ENCODE peak calls at places on chromosomes 5 and 9, in four cellular contexts. One of them, this sample, is unnamed.

GRCh38 chr9:16873131-16873787 is 2.8 kb upstream of the BNC2 start:
- DNase-seq in GM23338: no peak
- DNase-seq in SK-N-SH: no peak
- DNase-seq in K562: no peak
- DNase-seq in this sample: no peak

GRCh38 chr9:136907011-136907914 is 20.9 kb downstream of the TRAF2 start:
- DNase-seq in SK-N-SH: no peak
- DNase-seq in GM23338: no peak
- DNase-seq in K562: no peak
- DNase-seq in this sample: no peak

GRCh38 chr5:40915341-40915926 is 6.1 kb downstream of the C7 start:
- DNase-seq in GM23338: no peak
- DNase-seq in SK-N-SH: no peak
- DNase-seq in K562: no peak
- DNase-seq in this sample: no peak

GRCh38 chr9:106868565-106868964 is 5.6 kb downstream of the ZNF462 start:
- DNase-seq in SK-N-SH: no peak
- DNase-seq in K562: no peak
- DNase-seq in GM23338: no peak
- DNase-seq in this sample: no peak

GRCh38 chr5:23466401-23466886 is 41.0 kb upstream of the PRDM9 start:
- DNase-seq in SK-N-SH: no peak
- DNase-seq in K562: no peak
- DNase-seq in GM23338: no peak
- DNase-seq in this sample: no peak

GRCh38 chr5:154712518-154713437 is 42.4 kb upstream of the LARP1 start:
- DNase-seq in GM23338: peak; percentile 98
- DNase-seq in K562: no peak
- DNase-seq in SK-N-SH: no peak
- DNase-seq in this sample: no peak

GRCh38 chr5:27240791-27241190 is 202.4 kb upstream of the CDH9 start:
- DNase-seq in K562: no peak
- DNase-seq in SK-N-SH: no peak
- DNase-seq in GM23338: no peak
- DNase-seq in this sample: no peak

GRCh38 chr5:122156724-122157325 is 27.5 kb downstream of the ZNF474 start:
- DNase-seq in SK-N-SH: peak; percentile 55
- DNase-seq in K562: peak; percentile 71
- DNase-seq in GM23338: peak; percentile 65
- DNase-seq in this sample: peak; percentile 42

GRCh38 chr5:71658916-71659661 is 60.0 kb upstream of the CARTPT start:
- DNase-seq in GM23338: peak; percentile 28
- DNase-seq in K562: peak; percentile 20
- DNase-seq in SK-N-SH: no peak
- DNase-seq in this sample: peak; percentile 41

GRCh38 chr9:87479801-87480201 is 17.9 kb upstream of the DAPK1 start:
- DNase-seq in K562: peak; percentile 54
- DNase-seq in SK-N-SH: no peak
- DNase-seq in GM23338: no peak
- DNase-seq in this sample: no peak

GRCh38 chr9:75087279-75087823 is 604 bp downstream of the NMRK1 start:
- DNase-seq in SK-N-SH: no peak
- DNase-seq in K562: no peak
- DNase-seq in GM23338: peak; percentile 69
- DNase-seq in this sample: peak; percentile 75

GRCh38 chr9:2166219-2166618 is 151.1 kb downstream of the SMARCA2 start:
- DNase-seq in K562: no peak
- DNase-seq in SK-N-SH: no peak
- DNase-seq in GM23338: no peak
- DNase-seq in this sample: no peak

GRCh38 chr9:127739614-127740322 is 4.7 kb upstream of the TOR2A start:
- DNase-seq in SK-N-SH: no peak
- DNase-seq in K562: no peak
- DNase-seq in GM23338: no peak
- DNase-seq in this sample: no peak

GRCh38 chr5:107331882-107332281 is 338.9 kb downstream of the EFNA5 start:
- DNase-seq in SK-N-SH: no peak
- DNase-seq in K562: no peak
- DNase-seq in GM23338: no peak
- DNase-seq in this sample: no peak

GRCh38 chr9:9341203-9341602 is 1271.6 kb downstream of the PTPRD start:
- DNase-seq in SK-N-SH: peak; percentile 1
- DNase-seq in K562: no peak
- DNase-seq in GM23338: peak; percentile 35
- DNase-seq in this sample: no peak

GRCh38 chr5:100777680-100778281 is 125.3 kb downstream of the ST8SIA4 start:
- DNase-seq in GM23338: no peak
- DNase-seq in K562: peak; percentile 1
- DNase-seq in SK-N-SH: no peak
- DNase-seq in this sample: peak; percentile 91

GRCh38 chr9:124010665-124011321 is 775 bp upstream of the LHX2 start:
- DNase-seq in GM23338: peak; percentile 70
- DNase-seq in K562: no peak
- DNase-seq in SK-N-SH: peak; percentile 76
- DNase-seq in this sample: no peak

GRCh38 chr5:172958268-172959046 is 767 bp upstream of the RPL26L1 start:
- DNase-seq in SK-N-SH: peak; percentile 95
- DNase-seq in GM23338: peak; percentile 80
- DNase-seq in K562: peak; percentile 80
- DNase-seq in this sample: peak; percentile 58

GRCh38 chr9:80557256-80557655 is 985.5 kb downstream of the TLE4 start:
- DNase-seq in SK-N-SH: no peak
- DNase-seq in GM23338: no peak
- DNase-seq in K562: no peak
- DNase-seq in this sample: no peak

GRCh38 chr5:107519900-107520354 is 150.8 kb downstream of the EFNA5 start:
- DNase-seq in GM23338: peak; percentile 55
- DNase-seq in SK-N-SH: peak; percentile 28
- DNase-seq in K562: no peak
- DNase-seq in this sample: peak; percentile 66

GRCh38 chr5:167582916-167583315 is 708.5 kb upstream of the WWC1 start:
- DNase-seq in GM23338: no peak
- DNase-seq in K562: no peak
- DNase-seq in SK-N-SH: no peak
- DNase-seq in this sample: no peak

GRCh38 chr5:167585184-167585583 is 706.3 kb upstream of the WWC1 start:
- DNase-seq in GM23338: no peak
- DNase-seq in K562: no peak
- DNase-seq in SK-N-SH: no peak
- DNase-seq in this sample: no peak

GRCh38 chr5:167582263-167582662 is 709.2 kb upstream of the WWC1 start:
- DNase-seq in GM23338: no peak
- DNase-seq in SK-N-SH: peak; percentile 25
- DNase-seq in K562: no peak
- DNase-seq in this sample: no peak

GRCh38 chr5:167592114-167592513 is 699.3 kb upstream of the WWC1 start:
- DNase-seq in SK-N-SH: no peak
- DNase-seq in GM23338: no peak
- DNase-seq in K562: no peak
- DNase-seq in this sample: no peak

GRCh38 chr5:167587768-167588167 is 703.7 kb upstream of the WWC1 start:
- DNase-seq in GM23338: peak; percentile 84
- DNase-seq in SK-N-SH: peak; percentile 48
- DNase-seq in K562: no peak
- DNase-seq in this sample: no peak
- TF ChIP-seq CTCF in GM23338: peak; percentile 79
- TF ChIP-seq CTCF in SK-N-SH: peak; percentile 57
- TF ChIP-seq CTCF in K562: no peak
- TF ChIP-seq CTCF in this sample: no peak

GRCh38 chr9:129591916-129592315 is 29.0 kb downstream of the C9orf50 start:
- DNase-seq in GM23338: no peak
- DNase-seq in SK-N-SH: no peak
- DNase-seq in K562: no peak
- DNase-seq in this sample: no peak
- H3K36me3 ChIP-seq in GM23338: no peaks in the 10 kb centered on the region
- H3K36me3 ChIP-seq in SK-N-SH: no peaks in the 10 kb centered on the region
- H3K36me3 ChIP-seq in K562: no peaks in the 10 kb centered on the region
- H3K36me3 ChIP-seq in this sample: no peaks in the 10 kb centered on the region

DNA sequence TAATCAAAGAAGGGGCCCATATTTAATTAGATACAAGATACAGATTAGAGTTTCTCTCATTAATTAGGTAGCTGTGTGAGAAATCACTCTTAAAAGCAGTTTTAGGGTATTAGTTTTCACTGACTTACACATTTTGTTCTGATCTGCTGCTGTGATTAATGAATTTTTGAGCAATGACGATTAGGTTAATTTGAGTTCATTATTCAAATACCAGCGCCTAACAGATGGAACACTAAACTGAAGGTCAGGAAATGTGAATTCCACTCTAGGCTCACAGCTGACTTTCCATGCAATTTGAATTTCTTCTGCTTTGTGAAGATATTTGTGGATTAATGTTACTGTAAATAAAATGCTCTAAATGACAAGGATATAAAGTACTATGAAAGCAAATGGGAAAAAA is 380.6 kb downstream of the ADGRV1 start:
- DNase-seq in SK-N-SH: no peak
- DNase-seq in GM23338: no peak
- DNase-seq in K562: no peak
- DNase-seq in this sample: peak; percentile 73
- TF ChIP-seq POLR2AphosphoS5 in SK-N-SH: no peak
- TF ChIP-seq POLR2AphosphoS5 in GM23338: no peak
- TF ChIP-seq POLR2AphosphoS5 in K562: no peak
- TF ChIP-seq POLR2AphosphoS5 in this sample: no peak

GRCh38 chr9:90871327-90871935 is 69.8 kb downstream of the SYK start:
- DNase-seq in SK-N-SH: no peak
- DNase-seq in GM23338: no peak
- DNase-seq in K562: no peak
- DNase-seq in this sample: no peak

GRCh38 chr9:90873422-90873821 is 71.8 kb downstream of the SYK start:
- DNase-seq in GM23338: no peak
- DNase-seq in SK-N-SH: no peak
- DNase-seq in K562: no peak
- DNase-seq in this sample: no peak

GRCh38 chr9:90872835-90873294 is 71.2 kb downstream of the SYK start:
- DNase-seq in SK-N-SH: no peak
- DNase-seq in GM23338: no peak
- DNase-seq in K562: no peak
- DNase-seq in this sample: no peak

GRCh38 chr9:90870646-90871326 is 69.2 kb downstream of the SYK start:
- DNase-seq in SK-N-SH: peak; percentile 50
- DNase-seq in GM23338: peak; percentile 62
- DNase-seq in K562: peak; percentile 54
- DNase-seq in this sample: peak; percentile 32

GRCh38 chr9:90874194-90874593 is 72.6 kb downstream of the SYK start:
- DNase-seq in SK-N-SH: no peak
- DNase-seq in GM23338: no peak
- DNase-seq in K562: no peak
- DNase-seq in this sample: no peak
- TF ChIP-seq CTCF in SK-N-SH: no peak
- TF ChIP-seq CTCF in GM23338: peak; percentile 48
- TF ChIP-seq CTCF in K562: no peak
- TF ChIP-seq CTCF in this sample: no peak

GRCh38 chr9:84829997-84830696 is 160.6 kb downstream of the NTRK2 start:
- DNase-seq in K562: no peak
- DNase-seq in SK-N-SH: no peak
- DNase-seq in GM23338: no peak
- DNase-seq in this sample: no peak

GRCh38 chr9:84822589-84823233 is 153.2 kb downstream of the NTRK2 start:
- DNase-seq in K562: no peak
- DNase-seq in SK-N-SH: no peak
- DNase-seq in GM23338: no peak
- DNase-seq in this sample: no peak

GRCh38 chr9:84828101-84828500 is 158.6 kb downstream of the NTRK2 start:
- DNase-seq in GM23338: no peak
- DNase-seq in K562: no peak
- DNase-seq in SK-N-SH: no peak
- DNase-seq in this sample: no peak

GRCh38 chr9:84823426-84824271 is 154.1 kb downstream of the NTRK2 start:
- DNase-seq in GM23338: no peak
- DNase-seq in K562: no peak
- DNase-seq in SK-N-SH: no peak
- DNase-seq in this sample: peak; percentile 8

GRCh38 chr9:84827248-84827786 is 157.8 kb downstream of the NTRK2 start:
- DNase-seq in K562: no peak
- DNase-seq in SK-N-SH: no peak
- DNase-seq in GM23338: no peak
- DNase-seq in this sample: no peak
- H3K36me3 ChIP-seq in K562: no peaks in the 10 kb centered on the region
- H3K36me3 ChIP-seq in SK-N-SH: no peaks in the 10 kb centered on the region
- H3K36me3 ChIP-seq in GM23338: no peaks in the 10 kb centered on the region
- H3K36me3 ChIP-seq in this sample: no peaks in the 10 kb centered on the region

GRCh38 chr9:91898451-91899433 is 51.3 kb downstream of the ROR2 start:
- DNase-seq in K562: peak; percentile 91
- DNase-seq in SK-N-SH: peak; percentile 68
- DNase-seq in GM23338: peak; percentile 49
- DNase-seq in this sample: no peak
- TF ChIP-seq POLR2AphosphoS5 in K562: no peak
- TF ChIP-seq POLR2AphosphoS5 in SK-N-SH: no peak
- TF ChIP-seq POLR2AphosphoS5 in GM23338: no peak
- TF ChIP-seq POLR2AphosphoS5 in this sample: no peak

GRCh38 chr9:122190597-122191381 is 31.1 kb downstream of the MORN5 start:
- DNase-seq in K562: no peak
- DNase-seq in SK-N-SH: no peak
- DNase-seq in GM23338: no peak
- DNase-seq in this sample: no peak
- TF ChIP-seq CTCF in K562: no peak
- TF ChIP-seq CTCF in SK-N-SH: no peak
- TF ChIP-seq CTCF in GM23338: no peak
- TF ChIP-seq CTCF in this sample: no peak

DNA sequence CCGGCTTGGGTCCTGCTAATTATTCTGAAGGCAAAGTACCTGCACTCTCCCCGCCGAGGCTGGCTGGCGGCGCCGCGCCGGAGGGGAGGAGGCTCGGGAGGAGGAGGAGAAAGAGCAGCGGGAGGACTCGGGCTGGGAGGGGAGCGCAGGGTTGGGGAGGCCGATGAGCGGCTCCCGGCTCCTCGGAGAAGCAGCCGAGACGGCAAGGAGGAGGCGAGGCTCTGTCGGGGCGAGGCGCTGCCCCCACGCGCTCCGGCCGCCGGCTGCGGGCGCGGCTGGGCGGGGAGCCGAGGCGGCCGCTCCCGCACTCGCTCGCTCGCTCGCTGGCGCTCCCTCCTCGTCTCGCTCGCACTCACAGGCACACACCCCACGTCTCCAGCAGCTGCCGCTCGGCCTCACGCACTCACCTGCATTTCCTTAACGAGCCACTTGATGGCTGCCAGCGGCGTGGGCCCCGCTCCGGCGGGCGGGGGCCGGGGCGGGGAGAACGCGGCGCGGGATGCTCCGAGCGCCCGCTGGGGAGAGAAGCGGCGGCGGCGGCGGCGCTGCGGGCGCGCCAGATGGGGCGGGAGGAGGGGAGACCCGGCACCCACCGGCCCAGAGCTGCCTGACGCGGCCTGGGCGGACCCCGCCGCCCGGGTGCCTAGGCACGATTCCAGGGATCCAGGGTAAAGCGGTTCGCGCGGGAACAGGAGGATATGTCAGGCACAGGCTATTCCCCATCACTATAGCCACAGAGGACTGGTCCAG is at the start of gene PTPRD:
- DNase-seq in SK-N-SH: peak; percentile 78
- DNase-seq in GM23338: peak; percentile 82
- DNase-seq in K562: peak; percentile 27
- DNase-seq in this sample: no peak
- H3K36me3 ChIP-seq in SK-N-SH: no peaks in the 10 kb centered on the region
- H3K36me3 ChIP-seq in GM23338: no peaks in the 10 kb centered on the region
- H3K36me3 ChIP-seq in K562: no peaks in the 10 kb centered on the region
- H3K36me3 ChIP-seq in this sample: no peaks in the 10 kb centered on the region

This sample was measured in endothelial cell of umbilical vein.